ENCODE peak calls at places on chromosomes 1 and 21, in six cellular contexts. R is transverse colon, T is endothelial cell of umbilical vein, Y is B cell, O is A549, S is NCI-H345. C is an unnamed sample.

GRCh38 chr1:234322979-234323378 is 50.3 kb upstream of the COA6 start:
- DNase-seq in R (peak; percentile 37), T (peak; percentile 40), Y (no peak), O (no peak), S (no peak), C (peak; percentile 61)

GRCh38 chr1:205332015-205332791 is 10.7 kb upstream of the NUAK2 start:
- DNase-seq in R (no peak), T (no peak), Y (no peak), O (no peak), S (no peak), C (no peak)

GRCh38 chr1:74641876-74642275 is 31.7 kb downstream of the ERICH3 start:
- DNase-seq in R (no peak), T (no peak), Y (no peak), O (no peak), S (no peak), C (no peak)

GRCh38 chr1:96487961-96488360 is 233.6 kb upstream of the PTBP2 start:
- DNase-seq in R (no peak), T (no peak), Y (no peak), O (no peak), S (no peak), C (no peak)

GRCh38 chr1:55816456-55816794 is 601.3 kb upstream of the USP24 start:
- DNase-seq in R (no peak), T (no peak), Y (no peak), O (no peak), S (no peak), C (peak; percentile 6)

GRCh38 chr1:62232885-62233284 is 38.2 kb downstream of the L1TD1 start:
- DNase-seq in R (no peak), T (no peak), Y (no peak), O (no peak), S (no peak), C (no peak)

GRCh38 chr1:109197163-109198042 is 16.3 kb upstream of the SARS1 start:
- DNase-seq in R (no peak), T (peak; percentile 98), Y (no peak), O (peak; percentile 85), S (no peak), C (peak; percentile 99)

GRCh38 chr21:15894596-15894995 is 164.8 kb downstream of the USP25 start:
- DNase-seq in R (no peak), T (peak; percentile 36), Y (no peak), O (no peak), S (no peak), C (peak; percentile 34)

GRCh38 chr1:230315099-230315498 is 111.0 kb downstream of the PGBD5 start:
- DNase-seq in R (no peak), T (no peak), Y (no peak), O (no peak), S (no peak), C (no peak)

GRCh38 chr1:30318864-30319718 is 404.3 kb downstream of the MATN1 start:
- DNase-seq in R (no peak), T (no peak), Y (no peak), O (no peak), S (no peak), C (no peak)

GRCh38 chr1:170663441-170664282 is at the start of gene PRRX1:
- DNase-seq in R (no peak), T (no peak), Y (no peak), O (no peak), S (peak; percentile 20), C (no peak)

GRCh38 chr1:44316231-44316759 is 38.8 kb downstream of the ERI3 start:
- DNase-seq in R (no peak), T (peak; percentile 28), Y (no peak), O (no peak), S (peak; percentile 10), C (peak; percentile 59)

GRCh38 chr1:59601032-59601431 is 213.7 kb upstream of the HOOK1 start:
- DNase-seq in R (peak; percentile 26), T (no peak), Y (no peak), O (no peak), S (no peak), C (no peak)

GRCh38 chr1:214208525-214208924 is 72.4 kb upstream of the SMYD2 start:
- DNase-seq in R (no peak), T (no peak), Y (no peak), O (no peak), S (no peak), C (no peak)

GRCh38 chr21:20315044-20315443 is 683.2 kb upstream of the NCAM2 start:
- DNase-seq in R (no peak), T (no peak), Y (no peak), O (no peak), S (no peak), C (no peak)

GRCh38 chr1:58104960-58105359 is 441.6 kb downstream of the OMA1 start:
- DNase-seq in R (no peak), T (no peak), Y (no peak), O (no peak), S (no peak), C (no peak)

GRCh38 chr1:234918216-234918841 is 210.3 kb downstream of the TOMM20 start:
- DNase-seq in R (peak; percentile 17), T (peak; percentile 99), Y (no peak), O (no peak), S (no peak), C (peak; percentile 98)

GRCh38 chr21:15730484-15731242 is 881 bp downstream of the USP25 start:
- DNase-seq in R (no peak), T (peak; percentile 56), Y (no peak), O (no peak), S (peak; percentile 37), C (peak; percentile 41)

GRCh38 chr1:34928865-34929496 is 469 bp downstream of the DLGAP3 start:
- DNase-seq in R (no peak), T (peak; percentile 2), Y (peak; percentile 81), O (no peak), S (peak; percentile 37), C (peak; percentile 13)

GRCh38 chr1:18407166-18408045 is 73.3 kb upstream of the KLHDC7A start:
- DNase-seq in R (no peak), T (no peak), Y (no peak), O (no peak), S (no peak), C (no peak)

GRCh38 chr1:222129041-222129440 is 387.2 kb upstream of the DUSP10 start:
- DNase-seq in R (no peak), T (no peak), Y (no peak), O (no peak), S (no peak), C (no peak)

GRCh38 chr1:46983825-46984586 is 39.5 kb upstream of the CYP4X1 start:
- DNase-seq in R (no peak), T (no peak), Y (no peak), O (no peak), S (peak; percentile 80), C (no peak)

GRCh38 chr1:151013518-151013917 is 5.3 kb downstream of the PRUNE1 start:
- DNase-seq in R (no peak), T (peak; percentile 13), Y (no peak), O (no peak), S (no peak), C (no peak)

GRCh38 chr1:160789702-160790611 is 6.0 kb upstream of the LY9 start:
- DNase-seq in R (peak; percentile 42), T (no peak), Y (peak; percentile 61), O (no peak), S (no peak), C (no peak)

GRCh38 chr1:231032963-231033362 is 7.1 kb downstream of the FAM89A start:
- DNase-seq in R (no peak), T (peak; percentile 12), Y (no peak), O (no peak), S (no peak), C (no peak)

GRCh38 chr1:215055281-215055935 is 27.1 kb upstream of the KCNK2 start:
- DNase-seq in R (no peak), T (no peak), Y (no peak), O (no peak), S (no peak), C (no peak)

GRCh38 chr1:180571060-180571831 is 12.5 kb downstream of the OVAAL start:
- DNase-seq in R (no peak), T (no peak), Y (no peak), O (no peak), S (no peak), C (no peak)

GRCh38 chr1:166152977-166153376 is 13.8 kb downstream of the FAM78B start:
- DNase-seq in R (no peak), T (no peak), Y (no peak), O (no peak), S (no peak), C (no peak)